ENCODE peak calls at places on chromosomes 5 and 9, in eight cellular contexts. P, B, Q, K, C, G, X and N are unnamed samples.

GRCh38 chr5:80141147-80141671 is 106.1 kb downstream of the THBS4 start:
- DNase-seq in K (no peak), C (peak), B (no peak), Q (peak), X (peak), G (no peak), P (peak), N (no peak)

GRCh38 chr9:112288029-112288428 is 45.4 kb downstream of the PTBP3 start:
- DNase-seq in X (no peak), P (peak), K (no peak), B (no peak), Q (no peak), C (no peak), G (no peak), N (no peak)

GRCh38 chr9:129958771-129959170 is 84.2 kb downstream of the FNBP1 start:
- DNase-seq in Q (no peak), X (no peak), P (no peak), G (no peak), K (no peak), C (no peak), B (no peak), N (no peak)

GRCh38 chr9:13485068-13485596 is 205.6 kb upstream of the MPDZ start:
- DNase-seq in B (no peak), K (no peak), G (no peak), C (no peak), P (no peak), Q (peak), X (no peak), N (no peak)

GRCh38 chr5:77882670-77883257 is 106.6 kb upstream of the TBCA start:
- DNase-seq in C (no peak), G (peak), X (no peak), K (no peak), Q (no peak), B (no peak), P (peak), N (peak)

GRCh38 chr5:168332042-168332441 is 40.6 kb downstream of the WWC1 start:
- DNase-seq in Q (no peak), G (no peak), K (no peak), X (no peak), B (no peak), P (no peak), C (no peak), N (no peak)

GRCh38 chr5:52725065-52725746 is 62.5 kb upstream of the ITGA1 start:
- DNase-seq in G (no peak), Q (no peak), B (peak), C (no peak), K (peak), P (no peak), X (peak), N (no peak)

GRCh38 chr9:121769939-121770338 is 118.5 kb downstream of the DAB2IP start:
- DNase-seq in X (no peak), C (no peak), K (no peak), G (no peak), B (no peak), P (no peak), Q (no peak), N (no peak)

GRCh38 chr5:175335691-175336090 is 108.3 kb downstream of the DRD1 start:
- DNase-seq in Q (no peak), G (no peak), X (no peak), B (no peak), C (no peak), P (no peak), K (no peak), N (no peak)

GRCh38 chr5:111043712-111044506 is 27.6 kb upstream of the TSLP start:
- DNase-seq in Q (no peak), G (peak), K (no peak), C (no peak), P (no peak), X (no peak), B (no peak), N (no peak)

DNA sequence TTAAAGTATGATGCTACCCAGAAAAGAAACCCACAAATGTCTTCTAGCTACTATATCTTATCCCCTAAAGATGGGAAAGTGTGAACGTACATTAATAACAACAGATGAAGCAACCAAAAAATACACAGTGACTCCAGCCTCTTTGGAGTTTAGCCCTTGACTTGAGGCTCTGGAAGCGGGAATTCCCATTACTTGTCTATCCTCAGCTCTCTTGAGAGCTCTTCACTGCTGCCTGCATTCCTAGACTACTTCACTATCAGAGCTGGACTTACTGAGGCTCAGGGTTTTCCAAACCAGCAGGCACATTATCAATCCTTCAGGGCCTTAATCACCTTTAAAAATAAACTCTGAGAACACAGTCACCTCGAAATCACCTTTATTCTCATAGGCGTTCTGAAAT is 1.0 kb upstream of the NME5 start:
- DNase-seq in B (no peak), C (no peak), K (no peak), Q (no peak), P (no peak), X (no peak), G (no peak), N (no peak)
- H3K4me3 ChIP-seq in B (no peak), C (no peak), K (no peak), Q (no peak), P (no peak), X (no peak), G (no peak), N (no peak)

DNA sequence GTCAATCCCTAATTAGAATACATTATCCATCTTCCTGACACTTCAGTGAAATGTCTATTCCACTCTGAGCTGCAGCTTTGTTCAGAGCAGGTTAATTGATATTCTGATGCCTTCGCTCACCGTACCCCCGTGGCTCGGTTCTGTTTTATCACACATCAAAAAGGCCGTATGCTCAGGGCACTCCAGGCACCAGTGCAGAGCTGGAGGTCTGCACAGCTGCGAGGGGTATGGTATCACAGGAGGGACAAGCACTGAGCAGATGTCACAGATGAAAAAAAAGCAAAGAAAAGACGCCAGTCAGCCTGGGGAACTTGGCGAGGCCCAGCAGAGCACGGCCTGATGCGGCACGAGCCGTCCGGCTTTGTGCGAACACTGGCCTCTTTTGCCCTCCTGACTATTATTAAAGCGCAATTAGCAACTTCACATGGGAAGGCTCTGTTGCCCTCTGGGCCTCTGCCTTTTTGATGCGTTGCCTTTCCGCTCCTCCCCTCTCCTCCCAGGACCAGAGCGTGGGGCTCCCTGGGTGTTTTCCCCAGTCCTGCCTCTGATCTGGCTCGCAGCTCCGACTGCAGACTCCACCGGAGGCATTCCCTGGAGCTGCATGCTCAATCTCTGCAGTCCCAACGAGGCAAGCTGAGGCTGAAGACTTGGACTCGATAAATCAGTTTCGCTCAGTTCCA is 44.5 kb downstream of the AK8 start:
- DNase-seq in K (no peak), B (no peak), G (no peak), C (no peak), Q (no peak), X (no peak), P (no peak), N (no peak)
- H3K27ac ChIP-seq in K (no peak), B (no peak), G (no peak), C (no peak), Q (no peak), X (no peak), P (no peak), N (no peak)

GRCh38 chr9:20557286-20557685 is 65.0 kb downstream of the MLLT3 start:
- DNase-seq in G (no peak), C (no peak), K (no peak), Q (no peak), P (no peak), X (no peak), B (no peak), N (no peak)

GRCh38 chr9:20557890-20558608 is 64.2 kb downstream of the MLLT3 start:
- DNase-seq in C (no peak), P (no peak), B (no peak), X (peak), Q (no peak), G (no peak), K (no peak), N (no peak)

GRCh38 chr9:20559236-20559896 is 62.9 kb downstream of the MLLT3 start:
- DNase-seq in K (no peak), C (no peak), G (no peak), Q (no peak), P (no peak), X (peak), B (no peak), N (no peak)

GRCh38 chr9:20561542-20561941 is 60.8 kb downstream of the MLLT3 start:
- DNase-seq in K (no peak), P (no peak), Q (no peak), G (no peak), C (no peak), B (no peak), X (no peak), N (no peak)

DNA sequence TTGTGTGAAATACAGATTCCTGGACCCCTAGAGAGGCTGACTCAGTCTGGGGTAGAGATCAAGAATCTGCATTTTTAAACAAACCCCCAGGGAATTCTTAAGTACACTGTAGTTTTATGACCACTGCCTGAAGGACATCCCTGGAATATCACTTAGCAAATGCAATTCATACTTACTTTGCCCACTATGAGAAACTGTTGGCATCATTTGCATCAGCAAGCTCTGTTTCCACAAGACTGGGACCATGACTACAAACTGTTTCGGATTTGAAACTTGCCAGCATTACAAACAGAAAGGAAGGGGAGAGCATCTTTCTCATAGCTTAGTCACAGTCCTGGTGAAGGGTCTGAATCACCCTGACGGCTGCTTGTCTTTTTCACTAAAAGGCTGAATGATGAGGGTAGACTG is 63.7 kb downstream of the MLLT3 start:
- DNase-seq in P (peak), B (no peak), Q (no peak), X (no peak), C (no peak), G (peak), K (no peak), N (peak)
- H3K4me3 ChIP-seq in P (no peak), B (no peak), Q (no peak), X (no peak), C (no peak), G (peak), K (no peak), N (no peak)

GRCh38 chr5:116359575-116359974 is 215.0 kb downstream of the SEMA6A start:
- DNase-seq in P (peak), Q (no peak), C (no peak), X (no peak), G (no peak), K (no peak), B (no peak), N (no peak)
- H3K27ac ChIP-seq in P (no peak), Q (no peak), C (no peak), X (no peak), G (no peak), K (no peak), B (no peak), N (no peak)

GRCh38 chr9:35553670-35554543 is 51.2 kb upstream of the TESK1 start:
- DNase-seq in P (peak), K (peak), Q (peak), X (peak), C (no peak), B (peak), G (peak), N (peak)
- H3K4me3 ChIP-seq in P (no peak), K (no peak), Q (no peak), X (no peak), C (no peak), B (no peak), G (no peak), N (no peak)